ENCODE peak calls at places on chromosome 19, in eight cellular contexts. One of them, this sample, is unnamed.

GRCh38 chr19:7610491-7611240 is 15.0 kb downstream of the CAMSAP3 start:
- DNase-seq in RCC 7860: no peak
- DNase-seq in GM04504: no peak
- DNase-seq in lower leg skin: no peak
- DNase-seq in globus pallidus: no peak
- DNase-seq in CD4-positive, alpha-beta memory T cell: no peak
- DNase-seq in brain microvascular endothelial cell: no peak
- DNase-seq in left lobe of liver: no peak
- DNase-seq in this sample: no peak

GRCh38 chr19:16405797-16406196 is 66.0 kb downstream of the EPS15L1 start:
- DNase-seq in left lobe of liver: no peak
- DNase-seq in CD4-positive, alpha-beta memory T cell: no peak
- DNase-seq in brain microvascular endothelial cell: no peak
- DNase-seq in RCC 7860: no peak
- DNase-seq in lower leg skin: no peak
- DNase-seq in GM04504: no peak
- DNase-seq in globus pallidus: no peak
- DNase-seq in this sample: no peak

GRCh38 chr19:38656171-38656981 is 8.9 kb downstream of the ACTN4 start:
- DNase-seq in CD4-positive, alpha-beta memory T cell: peak; percentile 83
- DNase-seq in lower leg skin: no peak
- DNase-seq in brain microvascular endothelial cell: peak; percentile 63
- DNase-seq in left lobe of liver: no peak
- DNase-seq in RCC 7860: peak; percentile 42
- DNase-seq in globus pallidus: peak; percentile 90
- DNase-seq in GM04504: no peak
- DNase-seq in this sample: peak; percentile 63

GRCh38 chr19:46520616-46521015 is 24.9 kb upstream of the PNMA8B start:
- DNase-seq in left lobe of liver: no peak
- DNase-seq in globus pallidus: no peak
- DNase-seq in lower leg skin: no peak
- DNase-seq in RCC 7860: no peak
- DNase-seq in CD4-positive, alpha-beta memory T cell: no peak
- DNase-seq in GM04504: no peak
- DNase-seq in brain microvascular endothelial cell: no peak
- DNase-seq in this sample: no peak

GRCh38 chr19:39154084-39154625 is 28.6 kb downstream of the PAK4 start:
- DNase-seq in RCC 7860: no peak
- DNase-seq in GM04504: no peak
- DNase-seq in CD4-positive, alpha-beta memory T cell: no peak
- DNase-seq in brain microvascular endothelial cell: no peak
- DNase-seq in globus pallidus: no peak
- DNase-seq in left lobe of liver: no peak
- DNase-seq in lower leg skin: no peak
- DNase-seq in this sample: no peak

GRCh38 chr19:40265763-40266099 is 19.4 kb downstream of the AKT2 start:
- DNase-seq in GM04504: no peak
- DNase-seq in lower leg skin: no peak
- DNase-seq in globus pallidus: no peak
- DNase-seq in CD4-positive, alpha-beta memory T cell: no peak
- DNase-seq in RCC 7860: no peak
- DNase-seq in left lobe of liver: no peak
- DNase-seq in brain microvascular endothelial cell: no peak
- DNase-seq in this sample: no peak

GRCh38 chr19:7391218-7391670 is 42.5 kb downstream of the ARHGEF18 start:
- DNase-seq in RCC 7860: peak; percentile 72
- DNase-seq in left lobe of liver: no peak
- DNase-seq in GM04504: no peak
- DNase-seq in globus pallidus: no peak
- DNase-seq in lower leg skin: no peak
- DNase-seq in CD4-positive, alpha-beta memory T cell: no peak
- DNase-seq in brain microvascular endothelial cell: peak; percentile 66
- DNase-seq in this sample: no peak

GRCh38 chr19:3575260-3575741 is 2.6 kb downstream of the HMG20B start:
- DNase-seq in brain microvascular endothelial cell: peak; percentile 49
- DNase-seq in globus pallidus: no peak
- DNase-seq in CD4-positive, alpha-beta memory T cell: no peak
- DNase-seq in GM04504: no peak
- DNase-seq in left lobe of liver: no peak
- DNase-seq in RCC 7860: no peak
- DNase-seq in lower leg skin: no peak
- DNase-seq in this sample: no peak

GRCh38 chr19:54470991-54471782 is 1.9 kb downstream of the CDC42EP5 start:
- DNase-seq in CD4-positive, alpha-beta memory T cell: no peak
- DNase-seq in left lobe of liver: no peak
- DNase-seq in RCC 7860: no peak
- DNase-seq in globus pallidus: peak; percentile 72
- DNase-seq in brain microvascular endothelial cell: no peak
- DNase-seq in lower leg skin: peak; percentile 91
- DNase-seq in GM04504: no peak
- DNase-seq in this sample: no peak

GRCh38 chr19:14767466-14767971 is 10.8 kb downstream of the ADGRE2 start:
- DNase-seq in left lobe of liver: no peak
- DNase-seq in CD4-positive, alpha-beta memory T cell: no peak
- DNase-seq in lower leg skin: peak; percentile 62
- DNase-seq in GM04504: no peak
- DNase-seq in brain microvascular endothelial cell: no peak
- DNase-seq in RCC 7860: no peak
- DNase-seq in globus pallidus: no peak
- DNase-seq in this sample: no peak